ENCODE peak calls at places on chromosomes 12 and 14, in ten cellular contexts. One of them, this sample, is unnamed.

GRCh38 chr14:94009767-94010166 is 12.7 kb downstream of the CCDC197 start:
- DNase-seq in CD8-positive, alpha-beta T cell: no peak
- DNase-seq in colonic mucosa: no peak
- DNase-seq in adrenal gland: peak
- DNase-seq in right cardiac atrium: no peak
- DNase-seq in psoas muscle: no peak
- DNase-seq in lower leg skin: no peak
- DNase-seq in dorsolateral prefrontal cortex: no peak
- DNase-seq in astrocyte of the spinal cord: peak
- DNase-seq in CD8-positive, alpha-beta memory T cell: no peak
- DNase-seq in this sample: no peak

GRCh38 chr14:94217116-94217515 is 43.0 kb downstream of the PPP4R4 start:
- DNase-seq in CD8-positive, alpha-beta T cell: no peak
- DNase-seq in psoas muscle: no peak
- DNase-seq in astrocyte of the spinal cord: no peak
- DNase-seq in lower leg skin: no peak
- DNase-seq in colonic mucosa: no peak
- DNase-seq in dorsolateral prefrontal cortex: no peak
- DNase-seq in adrenal gland: no peak
- DNase-seq in right cardiac atrium: no peak
- DNase-seq in CD8-positive, alpha-beta memory T cell: no peak
- DNase-seq in this sample: no peak

GRCh38 chr12:58408516-58408915 is 467.1 kb downstream of the ATP23 start:
- DNase-seq in lower leg skin: no peak
- DNase-seq in astrocyte of the spinal cord: no peak
- DNase-seq in right cardiac atrium: peak
- DNase-seq in colonic mucosa: no peak
- DNase-seq in psoas muscle: no peak
- DNase-seq in dorsolateral prefrontal cortex: no peak
- DNase-seq in adrenal gland: peak
- DNase-seq in CD8-positive, alpha-beta memory T cell: no peak
- DNase-seq in CD8-positive, alpha-beta T cell: no peak
- DNase-seq in this sample: no peak

GRCh38 chr12:120261951-120262851 is 3.3 kb downstream of the PXN start:
- DNase-seq in psoas muscle: no peak
- DNase-seq in astrocyte of the spinal cord: no peak
- DNase-seq in right cardiac atrium: peak
- DNase-seq in lower leg skin: no peak
- DNase-seq in CD8-positive, alpha-beta memory T cell: peak
- DNase-seq in adrenal gland: no peak
- DNase-seq in CD8-positive, alpha-beta T cell: peak
- DNase-seq in colonic mucosa: peak
- DNase-seq in dorsolateral prefrontal cortex: no peak
- DNase-seq in this sample: no peak

GRCh38 chr12:28088566-28089277 is 101.5 kb upstream of the CCDC91 start:
- DNase-seq in lower leg skin: no peak
- DNase-seq in psoas muscle: no peak
- DNase-seq in dorsolateral prefrontal cortex: no peak
- DNase-seq in CD8-positive, alpha-beta memory T cell: no peak
- DNase-seq in colonic mucosa: no peak
- DNase-seq in adrenal gland: no peak
- DNase-seq in right cardiac atrium: no peak
- DNase-seq in CD8-positive, alpha-beta T cell: no peak
- DNase-seq in astrocyte of the spinal cord: peak
- DNase-seq in this sample: no peak

GRCh38 chr12:18681818-18682217 is 56.0 kb downstream of the PLCZ1 start:
- DNase-seq in dorsolateral prefrontal cortex: no peak
- DNase-seq in psoas muscle: no peak
- DNase-seq in right cardiac atrium: no peak
- DNase-seq in astrocyte of the spinal cord: no peak
- DNase-seq in adrenal gland: no peak
- DNase-seq in lower leg skin: no peak
- DNase-seq in CD8-positive, alpha-beta memory T cell: no peak
- DNase-seq in CD8-positive, alpha-beta T cell: no peak
- DNase-seq in colonic mucosa: no peak
- DNase-seq in this sample: no peak

GRCh38 chr14:59189281-59189821 is 884 bp downstream of the DAAM1 start:
- DNase-seq in lower leg skin: peak
- DNase-seq in CD8-positive, alpha-beta memory T cell: no peak
- DNase-seq in astrocyte of the spinal cord: no peak
- DNase-seq in adrenal gland: peak
- DNase-seq in right cardiac atrium: peak
- DNase-seq in dorsolateral prefrontal cortex: peak
- DNase-seq in psoas muscle: peak
- DNase-seq in CD8-positive, alpha-beta T cell: peak
- DNase-seq in colonic mucosa: peak
- DNase-seq in this sample: no peak

GRCh38 chr14:21268612-21269251 is 510 bp downstream of the HNRNPC start:
- DNase-seq in lower leg skin: no peak
- DNase-seq in adrenal gland: peak
- DNase-seq in CD8-positive, alpha-beta T cell: no peak
- DNase-seq in psoas muscle: no peak
- DNase-seq in right cardiac atrium: no peak
- DNase-seq in astrocyte of the spinal cord: peak
- DNase-seq in colonic mucosa: peak
- DNase-seq in CD8-positive, alpha-beta memory T cell: peak
- DNase-seq in dorsolateral prefrontal cortex: no peak
- DNase-seq in this sample: peak

GRCh38 chr14:74085828-74086227 is 1.1 kb downstream of the LIN52 start:
- DNase-seq in CD8-positive, alpha-beta memory T cell: no peak
- DNase-seq in adrenal gland: no peak
- DNase-seq in colonic mucosa: no peak
- DNase-seq in astrocyte of the spinal cord: no peak
- DNase-seq in lower leg skin: no peak
- DNase-seq in right cardiac atrium: no peak
- DNase-seq in CD8-positive, alpha-beta T cell: no peak
- DNase-seq in dorsolateral prefrontal cortex: no peak
- DNase-seq in psoas muscle: no peak
- DNase-seq in this sample: no peak
- H3K4me3 ChIP-seq in CD8-positive, alpha-beta memory T cell: peak
- H3K4me3 ChIP-seq in adrenal gland: no peak
- H3K4me3 ChIP-seq in colonic mucosa: peak
- H3K4me3 ChIP-seq in astrocyte of the spinal cord: peak
- H3K4me3 ChIP-seq in lower leg skin: no peak
- H3K4me3 ChIP-seq in right cardiac atrium: peak
- H3K4me3 ChIP-seq in CD8-positive, alpha-beta T cell: peak
- H3K4me3 ChIP-seq in dorsolateral prefrontal cortex: peak
- H3K4me3 ChIP-seq in psoas muscle: peak
- H3K4me3 ChIP-seq in this sample: peak

GRCh38 chr14:70662816-70663215 is 21.1 kb downstream of the TTC9 start:
- DNase-seq in astrocyte of the spinal cord: no peak
- DNase-seq in right cardiac atrium: no peak
- DNase-seq in adrenal gland: no peak
- DNase-seq in CD8-positive, alpha-beta memory T cell: no peak
- DNase-seq in psoas muscle: no peak
- DNase-seq in lower leg skin: no peak
- DNase-seq in CD8-positive, alpha-beta T cell: no peak
- DNase-seq in colonic mucosa: no peak
- DNase-seq in dorsolateral prefrontal cortex: no peak
- DNase-seq in this sample: no peak

GRCh38 chr14:70665448-70666363 is 24.0 kb downstream of the TTC9 start:
- DNase-seq in dorsolateral prefrontal cortex: no peak
- DNase-seq in CD8-positive, alpha-beta memory T cell: no peak
- DNase-seq in lower leg skin: no peak
- DNase-seq in CD8-positive, alpha-beta T cell: no peak
- DNase-seq in psoas muscle: no peak
- DNase-seq in right cardiac atrium: no peak
- DNase-seq in adrenal gland: no peak
- DNase-seq in colonic mucosa: peak
- DNase-seq in astrocyte of the spinal cord: no peak
- DNase-seq in this sample: peak

GRCh38 chr14:70664698-70665447 is 23.2 kb downstream of the TTC9 start:
- DNase-seq in astrocyte of the spinal cord: no peak
- DNase-seq in psoas muscle: no peak
- DNase-seq in CD8-positive, alpha-beta memory T cell: no peak
- DNase-seq in adrenal gland: no peak
- DNase-seq in lower leg skin: no peak
- DNase-seq in dorsolateral prefrontal cortex: no peak
- DNase-seq in colonic mucosa: no peak
- DNase-seq in CD8-positive, alpha-beta T cell: no peak
- DNase-seq in right cardiac atrium: no peak
- DNase-seq in this sample: no peak

GRCh38 chr14:70662080-70662479 is 20.4 kb downstream of the TTC9 start:
- DNase-seq in CD8-positive, alpha-beta memory T cell: no peak
- DNase-seq in dorsolateral prefrontal cortex: no peak
- DNase-seq in adrenal gland: no peak
- DNase-seq in right cardiac atrium: no peak
- DNase-seq in psoas muscle: no peak
- DNase-seq in CD8-positive, alpha-beta T cell: no peak
- DNase-seq in astrocyte of the spinal cord: no peak
- DNase-seq in lower leg skin: no peak
- DNase-seq in colonic mucosa: no peak
- DNase-seq in this sample: no peak

DNA sequence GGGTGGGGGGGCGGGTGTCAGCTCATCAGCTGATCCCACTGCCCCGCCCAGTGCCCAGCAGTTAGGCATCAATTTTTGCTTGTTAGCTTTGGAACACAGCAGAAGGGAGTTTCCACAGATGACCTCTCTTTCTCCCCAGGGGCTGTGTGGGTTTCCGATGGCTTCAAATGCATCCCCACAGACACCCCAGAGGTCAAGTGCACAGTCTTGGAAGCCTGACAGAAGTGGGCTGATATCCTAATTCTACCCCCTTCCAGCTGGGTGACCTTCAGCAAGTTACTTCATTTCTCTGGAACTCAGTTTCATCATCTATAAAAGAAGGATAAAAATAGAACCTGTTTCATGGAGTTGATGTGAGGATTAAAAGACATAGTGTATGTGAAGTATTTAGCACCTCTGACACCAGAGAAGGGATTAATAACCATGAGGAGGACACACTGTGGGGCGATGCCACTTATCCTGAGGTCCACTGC is 22.0 kb downstream of the TTC9 start:
- DNase-seq in astrocyte of the spinal cord: no peak
- DNase-seq in CD8-positive, alpha-beta memory T cell: no peak
- DNase-seq in CD8-positive, alpha-beta T cell: no peak
- DNase-seq in adrenal gland: peak
- DNase-seq in psoas muscle: peak
- DNase-seq in colonic mucosa: no peak
- DNase-seq in right cardiac atrium: no peak
- DNase-seq in dorsolateral prefrontal cortex: no peak
- DNase-seq in lower leg skin: no peak
- DNase-seq in this sample: no peak
- H3K4me3 ChIP-seq in astrocyte of the spinal cord: no peak
- H3K4me3 ChIP-seq in CD8-positive, alpha-beta memory T cell: no peak
- H3K4me3 ChIP-seq in CD8-positive, alpha-beta T cell: no peak
- H3K4me3 ChIP-seq in adrenal gland: no peak
- H3K4me3 ChIP-seq in psoas muscle: no peak
- H3K4me3 ChIP-seq in colonic mucosa: no peak
- H3K4me3 ChIP-seq in right cardiac atrium: no peak
- H3K4me3 ChIP-seq in dorsolateral prefrontal cortex: no peak
- H3K4me3 ChIP-seq in lower leg skin: no peak
- H3K4me3 ChIP-seq in this sample: no peak

DNA sequence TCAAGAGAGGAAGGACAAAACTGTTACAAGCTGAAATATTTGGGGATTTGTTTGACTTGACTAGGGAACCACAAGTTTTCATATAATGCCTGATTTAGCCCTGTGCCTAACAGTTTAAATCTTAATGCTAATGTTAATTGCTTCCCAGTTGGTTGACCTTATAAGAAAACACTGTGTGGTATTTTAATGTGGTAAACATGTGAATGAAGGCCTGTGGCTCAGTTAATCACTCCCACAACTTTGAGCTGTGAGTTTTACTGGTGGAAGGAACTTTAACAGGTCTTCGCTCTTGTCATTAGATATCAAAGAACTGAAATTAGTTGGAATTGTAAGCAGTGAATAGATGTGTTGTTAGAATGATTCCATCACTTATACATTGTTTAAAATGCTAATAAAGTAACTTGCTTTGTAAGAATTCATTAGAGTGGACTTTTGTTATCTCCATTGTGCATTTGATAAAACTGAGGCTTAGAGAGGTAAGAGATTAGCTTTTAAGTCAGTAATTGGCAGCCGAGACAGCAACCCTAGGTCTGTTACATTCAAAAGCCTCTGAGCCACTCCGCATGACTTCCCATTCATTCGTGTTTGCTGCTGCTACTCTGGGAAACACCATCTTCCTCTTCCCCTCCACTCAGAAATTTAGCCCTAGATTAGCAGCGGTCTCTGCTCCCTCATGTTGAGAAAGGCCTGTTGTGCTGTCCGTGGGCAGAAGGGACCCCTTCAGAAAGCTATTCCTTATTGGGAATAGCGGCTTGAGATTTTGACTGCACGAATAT is 1.0 kb upstream of the TBK1 start:
- DNase-seq in CD8-positive, alpha-beta T cell: no peak
- DNase-seq in right cardiac atrium: no peak
- DNase-seq in dorsolateral prefrontal cortex: no peak
- DNase-seq in colonic mucosa: peak
- DNase-seq in adrenal gland: no peak
- DNase-seq in psoas muscle: no peak
- DNase-seq in CD8-positive, alpha-beta memory T cell: no peak
- DNase-seq in lower leg skin: no peak
- DNase-seq in astrocyte of the spinal cord: peak
- DNase-seq in this sample: no peak
- H3K4me3 ChIP-seq in CD8-positive, alpha-beta T cell: peak
- H3K4me3 ChIP-seq in right cardiac atrium: peak
- H3K4me3 ChIP-seq in dorsolateral prefrontal cortex: peak
- H3K4me3 ChIP-seq in colonic mucosa: peak
- H3K4me3 ChIP-seq in adrenal gland: no peak
- H3K4me3 ChIP-seq in psoas muscle: peak
- H3K4me3 ChIP-seq in CD8-positive, alpha-beta memory T cell: peak
- H3K4me3 ChIP-seq in lower leg skin: no peak
- H3K4me3 ChIP-seq in astrocyte of the spinal cord: peak
- H3K4me3 ChIP-seq in this sample: peak

GRCh38 chr14:32436993-32437392 is 107.9 kb downstream of the AKAP6 start:
- DNase-seq in lower leg skin: no peak
- DNase-seq in psoas muscle: no peak
- DNase-seq in adrenal gland: no peak
- DNase-seq in CD8-positive, alpha-beta memory T cell: no peak
- DNase-seq in right cardiac atrium: no peak
- DNase-seq in CD8-positive, alpha-beta T cell: no peak
- DNase-seq in astrocyte of the spinal cord: no peak
- DNase-seq in colonic mucosa: no peak
- DNase-seq in dorsolateral prefrontal cortex: no peak
- DNase-seq in this sample: no peak

GRCh38 chr14:32435411-32435810 is 106.3 kb downstream of the AKAP6 start:
- DNase-seq in dorsolateral prefrontal cortex: no peak
- DNase-seq in right cardiac atrium: no peak
- DNase-seq in lower leg skin: no peak
- DNase-seq in colonic mucosa: no peak
- DNase-seq in CD8-positive, alpha-beta memory T cell: no peak
- DNase-seq in CD8-positive, alpha-beta T cell: no peak
- DNase-seq in adrenal gland: no peak
- DNase-seq in psoas muscle: no peak
- DNase-seq in astrocyte of the spinal cord: no peak
- DNase-seq in this sample: no peak

GRCh38 chr14:32432813-32433538 is 103.9 kb downstream of the AKAP6 start:
- DNase-seq in lower leg skin: no peak
- DNase-seq in right cardiac atrium: no peak
- DNase-seq in dorsolateral prefrontal cortex: no peak
- DNase-seq in adrenal gland: no peak
- DNase-seq in CD8-positive, alpha-beta T cell: no peak
- DNase-seq in colonic mucosa: no peak
- DNase-seq in CD8-positive, alpha-beta memory T cell: no peak
- DNase-seq in astrocyte of the spinal cord: no peak
- DNase-seq in psoas muscle: no peak
- DNase-seq in this sample: no peak

GRCh38 chr14:32434180-32434579 is 105.1 kb downstream of the AKAP6 start:
- DNase-seq in psoas muscle: no peak
- DNase-seq in dorsolateral prefrontal cortex: no peak
- DNase-seq in CD8-positive, alpha-beta T cell: no peak
- DNase-seq in lower leg skin: no peak
- DNase-seq in CD8-positive, alpha-beta memory T cell: no peak
- DNase-seq in astrocyte of the spinal cord: no peak
- DNase-seq in adrenal gland: no peak
- DNase-seq in right cardiac atrium: no peak
- DNase-seq in colonic mucosa: peak
- DNase-seq in this sample: no peak

GRCh38 chr14:32434880-32435279 is 105.8 kb downstream of the AKAP6 start:
- DNase-seq in adrenal gland: no peak
- DNase-seq in right cardiac atrium: no peak
- DNase-seq in psoas muscle: no peak
- DNase-seq in CD8-positive, alpha-beta T cell: no peak
- DNase-seq in lower leg skin: no peak
- DNase-seq in CD8-positive, alpha-beta memory T cell: no peak
- DNase-seq in dorsolateral prefrontal cortex: no peak
- DNase-seq in astrocyte of the spinal cord: no peak
- DNase-seq in colonic mucosa: no peak
- DNase-seq in this sample: no peak
- H3K4me3 ChIP-seq in adrenal gland: no peak
- H3K4me3 ChIP-seq in right cardiac atrium: no peak
- H3K4me3 ChIP-seq in psoas muscle: no peak
- H3K4me3 ChIP-seq in CD8-positive, alpha-beta T cell: no peak
- H3K4me3 ChIP-seq in lower leg skin: no peak
- H3K4me3 ChIP-seq in CD8-positive, alpha-beta memory T cell: no peak
- H3K4me3 ChIP-seq in dorsolateral prefrontal cortex: no peak
- H3K4me3 ChIP-seq in astrocyte of the spinal cord: no peak
- H3K4me3 ChIP-seq in colonic mucosa: no peak
- H3K4me3 ChIP-seq in this sample: no peak